ENCODE peak calls at places on chromosome 2, in five cellular contexts. S, K, P, I and C are unnamed samples.

GRCh38 chr2:72143441-72144356 is 4.0 kb downstream of the CYP26B1 start:
- DNase-seq in K (peak; percentile 74), S (no peak), P (no peak), I (no peak), C (no peak)

GRCh38 chr2:45992021-45992745 is 305.0 kb upstream of the EPAS1 start:
- DNase-seq in K (peak; percentile 79), S (peak; percentile 96), P (no peak), I (no peak), C (peak; percentile 85)

GRCh38 chr2:240389302-240389805 is 46.1 kb upstream of the GPC1 start:
- DNase-seq in P (no peak), I (no peak), S (no peak), K (peak; percentile 21), C (no peak)

GRCh38 chr2:168678153-168678853 is 124.1 kb upstream of the NOSTRIN start:
- DNase-seq in I (no peak), P (no peak), S (peak; percentile 37), K (no peak), C (no peak)

GRCh38 chr2:127041259-127041970 is 65.5 kb downstream of the BIN1 start:
- DNase-seq in P (no peak), K (peak; percentile 29), I (no peak), S (no peak), C (no peak)

GRCh38 chr2:28665041-28665704 is 86.5 kb upstream of the PPP1CB start:
- DNase-seq in P (no peak), I (no peak), S (no peak), K (peak; percentile 72), C (no peak)

GRCh38 chr2:192578780-192579179 is 384.0 kb upstream of the TMEFF2 start:
- DNase-seq in I (no peak), P (no peak), K (no peak), S (no peak), C (no peak)

GRCh38 chr2:49175831-49176230 is 21.5 kb upstream of the FSHR start:
- DNase-seq in K (no peak), P (no peak), I (no peak), S (no peak), C (no peak)

GRCh38 chr2:142874293-142874814 is 3.1 kb upstream of the KYNU start:
- DNase-seq in S (peak; percentile 95), P (no peak), K (peak; percentile 75), I (no peak), C (peak; percentile 65)

GRCh38 chr2:160408575-160409291 is 84.9 kb downstream of the RBMS1 start:
- DNase-seq in K (no peak), I (no peak), S (no peak), P (no peak), C (no peak)

GRCh38 chr2:61993422-61994024 is 88.0 kb downstream of the COMMD1 start:
- DNase-seq in K (no peak), S (peak; percentile 68), I (peak; percentile 61), P (peak; percentile 13), C (peak; percentile 50)

GRCh38 chr2:65015731-65016130 is 26.5 kb downstream of the SLC1A4 start:
- DNase-seq in P (no peak), K (no peak), I (no peak), S (no peak), C (no peak)

GRCh38 chr2:19850526-19851050 is 51.2 kb downstream of the TTC32 start:
- DNase-seq in I (no peak), P (no peak), K (no peak), S (no peak), C (no peak)

GRCh38 chr2:168565112-168565511 is 109.0 kb downstream of the CERS6 start:
- DNase-seq in S (peak; percentile 61), P (no peak), K (no peak), I (no peak), C (peak; percentile 91)

GRCh38 chr2:215624423-215624829 is 188.6 kb upstream of the FN1 start:
- DNase-seq in S (peak; percentile 21), K (no peak), I (no peak), P (no peak), C (peak; percentile 25)

GRCh38 chr2:49241506-49241905 is 87.2 kb upstream of the FSHR start:
- DNase-seq in P (no peak), I (no peak), S (no peak), K (no peak), C (no peak)

GRCh38 chr2:173427887-173428683 is 73.4 kb downstream of the CDCA7 start:
- DNase-seq in I (no peak), K (no peak), P (no peak), S (peak; percentile 73), C (peak; percentile 88)

GRCh38 chr2:236889081-236889780 is 196.5 kb upstream of the COPS8 start:
- DNase-seq in S (no peak), I (no peak), P (no peak), K (no peak), C (no peak)
- TF ChIP-seq CTCF in S (no peak), I (no peak), P (no peak), K (no peak), C (no peak)

GRCh38 chr2:235055891-235056516 is 104.2 kb downstream of the SH3BP4 start:
- DNase-seq in P (no peak), I (peak; percentile 45), K (no peak), S (peak; percentile 62), C (peak; percentile 71)
- TF ChIP-seq CTCF in P (no peak), I (peak; percentile 11), K (peak; percentile 39), S (peak; percentile 75), C (peak; percentile 15)

DNA sequence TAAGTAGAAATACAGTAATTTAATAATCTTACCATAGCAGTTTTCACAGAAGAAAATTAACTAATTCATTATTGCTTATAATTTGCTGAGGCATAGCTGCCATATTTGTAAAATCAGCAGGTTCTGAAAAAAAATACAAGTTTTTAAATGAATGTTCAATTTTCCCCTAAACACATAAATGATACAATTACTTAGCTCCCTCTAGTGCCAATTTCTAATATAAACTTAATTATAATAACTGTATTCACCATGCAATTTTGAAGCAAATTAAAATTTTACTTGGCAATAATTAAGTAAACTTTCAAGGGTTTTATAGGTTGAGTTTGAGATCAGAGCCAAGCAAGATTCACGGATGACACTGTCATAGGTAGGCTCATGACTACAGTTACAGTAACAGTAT is 1321.6 kb upstream of the ACVR2A start:
- DNase-seq in P (no peak), K (no peak), I (no peak), S (peak; percentile 59), C (no peak)
- TF ChIP-seq CTCF in P (no peak), K (no peak), I (peak; percentile 25), S (peak; percentile 69), C (peak; percentile 27)

DNA sequence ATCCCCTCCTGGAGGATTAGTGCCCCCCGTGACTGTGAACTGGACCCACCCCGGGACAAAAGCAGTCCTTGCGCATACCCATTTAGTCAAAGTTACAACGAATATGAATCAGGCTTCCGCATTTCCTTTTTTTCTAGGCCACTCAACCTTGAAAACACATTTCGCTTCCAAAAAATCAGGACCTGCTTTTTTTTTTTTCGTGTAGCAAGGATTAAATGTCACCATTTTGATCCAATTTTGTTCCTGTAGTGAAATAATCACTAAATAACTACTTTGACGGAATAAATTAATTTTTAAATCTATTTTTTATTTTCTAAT is 466 bp upstream of the FTCDNL1 start:
- DNase-seq in P (no peak), K (no peak), S (no peak), I (no peak), C (no peak)
- TF ChIP-seq CTCF in P (no peak), K (no peak), S (peak; percentile 2), I (peak; percentile 16), C (peak; percentile 33)

GRCh38 chr2:101402637-101403036 is 15.3 kb upstream of the CREG2 start:
- DNase-seq in K (no peak), S (no peak), I (no peak), P (no peak), C (no peak)

GRCh38 chr2:101401316-101401660 is 14.0 kb upstream of the CREG2 start:
- DNase-seq in K (no peak), S (no peak), P (no peak), I (peak; percentile 61), C (no peak)

GRCh38 chr2:101400516-101401315 is 13.4 kb upstream of the CREG2 start:
- DNase-seq in S (no peak), K (no peak), I (peak; percentile 44), P (no peak), C (no peak)

GRCh38 chr2:101403745-101404144 is 16.4 kb upstream of the CREG2 start:
- DNase-seq in S (no peak), K (no peak), I (no peak), P (no peak), C (no peak)

GRCh38 chr2:101401906-101402305 is 14.6 kb upstream of the CREG2 start:
- DNase-seq in K (no peak), S (no peak), P (no peak), I (no peak), C (no peak)
- TF ChIP-seq CTCF in K (no peak), S (peak; percentile 37), P (no peak), I (no peak), C (no peak)

GRCh38 chr2:31674446-31674845 is 93.7 kb upstream of the SRD5A2 start:
- DNase-seq in I (no peak), P (no peak), K (no peak), S (no peak), C (no peak)
- TF ChIP-seq CTCF in I (no peak), P (no peak), K (no peak), S (no peak), C (no peak)